ENCODE peak calls at places on chromosomes 5 and 9, in five cellular contexts. One of them, this sample, is unnamed.

GRCh38 chr5:60350794-60351193 is 349.2 kb downstream of the DEPDC1B start:
- DNase-seq in breast epithelium: no peak
- DNase-seq in heart left ventricle: no peak
- DNase-seq in HCT116: no peak
- DNase-seq in adrenal gland: no peak
- DNase-seq in this sample: no peak

GRCh38 chr5:134138416-134139376 is 24.2 kb downstream of the TCF7 start:
- DNase-seq in breast epithelium: peak
- DNase-seq in heart left ventricle: peak
- DNase-seq in HCT116: no peak
- DNase-seq in adrenal gland: peak
- DNase-seq in this sample: no peak

GRCh38 chr5:72205431-72206009 is 98.2 kb downstream of the MAP1B start:
- DNase-seq in breast epithelium: no peak
- DNase-seq in heart left ventricle: no peak
- DNase-seq in HCT116: no peak
- DNase-seq in adrenal gland: no peak
- DNase-seq in this sample: no peak

GRCh38 chr9:108211576-108211975 is 644.2 kb downstream of the ACTL7B start:
- DNase-seq in breast epithelium: no peak
- DNase-seq in heart left ventricle: no peak
- DNase-seq in HCT116: no peak
- DNase-seq in adrenal gland: no peak
- DNase-seq in this sample: no peak

GRCh38 chr9:132638240-132638639 is 31.5 kb downstream of the DDX31 start:
- DNase-seq in breast epithelium: no peak
- DNase-seq in heart left ventricle: no peak
- DNase-seq in HCT116: no peak
- DNase-seq in adrenal gland: no peak
- DNase-seq in this sample: no peak

GRCh38 chr5:53480474-53481353 is at the start of gene FST:
- DNase-seq in breast epithelium: no peak
- DNase-seq in heart left ventricle: peak
- DNase-seq in HCT116: no peak
- DNase-seq in adrenal gland: no peak
- DNase-seq in this sample: peak

GRCh38 chr5:119418782-119419101 is 33.6 kb upstream of the HSD17B4 start:
- DNase-seq in breast epithelium: peak
- DNase-seq in heart left ventricle: no peak
- DNase-seq in HCT116: no peak
- DNase-seq in adrenal gland: no peak
- DNase-seq in this sample: peak

GRCh38 chr9:95133351-95133724 is 184.2 kb downstream of the FANCC start:
- DNase-seq in breast epithelium: no peak
- DNase-seq in heart left ventricle: no peak
- DNase-seq in HCT116: no peak
- DNase-seq in adrenal gland: no peak
- DNase-seq in this sample: no peak

GRCh38 chr9:121811140-121811539 is 159.7 kb downstream of the DAB2IP start:
- DNase-seq in breast epithelium: no peak
- DNase-seq in heart left ventricle: no peak
- DNase-seq in HCT116: no peak
- DNase-seq in adrenal gland: no peak
- DNase-seq in this sample: no peak

GRCh38 chr9:108297025-108297424 is 558.8 kb downstream of the ACTL7B start:
- DNase-seq in breast epithelium: peak
- DNase-seq in heart left ventricle: no peak
- DNase-seq in HCT116: no peak
- DNase-seq in adrenal gland: no peak
- DNase-seq in this sample: no peak

GRCh38 chr5:33079548-33079947 is 361.2 kb upstream of the TARS1 start:
- DNase-seq in breast epithelium: no peak
- DNase-seq in heart left ventricle: no peak
- DNase-seq in HCT116: no peak
- DNase-seq in adrenal gland: no peak
- DNase-seq in this sample: no peak

GRCh38 chr9:99062549-99062948 is 42.4 kb upstream of the TGFBR1 start:
- DNase-seq in breast epithelium: no peak
- DNase-seq in heart left ventricle: no peak
- DNase-seq in HCT116: no peak
- DNase-seq in adrenal gland: no peak
- DNase-seq in this sample: no peak

GRCh38 chr5:139638090-139638735 is 9.9 kb upstream of the CXXC5 start:
- DNase-seq in breast epithelium: no peak
- DNase-seq in heart left ventricle: peak
- DNase-seq in HCT116: no peak
- DNase-seq in adrenal gland: peak
- DNase-seq in this sample: peak

GRCh38 chr9:969310-969692 is 7.2 kb upstream of the DMRT3 start:
- DNase-seq in breast epithelium: no peak
- DNase-seq in heart left ventricle: no peak
- DNase-seq in HCT116: no peak
- DNase-seq in adrenal gland: no peak
- DNase-seq in this sample: no peak

GRCh38 chr5:165502893-165503696 is 1997.7 kb downstream of the MAT2B start:
- DNase-seq in breast epithelium: no peak
- DNase-seq in heart left ventricle: no peak
- DNase-seq in HCT116: no peak
- DNase-seq in adrenal gland: no peak
- DNase-seq in this sample: no peak

GRCh38 chr5:96235008-96235910 is 197.8 kb downstream of the PCSK1 start:
- DNase-seq in breast epithelium: no peak
- DNase-seq in heart left ventricle: no peak
- DNase-seq in HCT116: no peak
- DNase-seq in adrenal gland: no peak
- DNase-seq in this sample: no peak

GRCh38 chr9:120294003-120294402 is 286.0 kb downstream of the CDK5RAP2 start:
- DNase-seq in breast epithelium: no peak
- DNase-seq in heart left ventricle: no peak
- DNase-seq in HCT116: no peak
- DNase-seq in adrenal gland: no peak
- DNase-seq in this sample: no peak

GRCh38 chr9:109962215-109962614 is 182.2 kb downstream of the PALM2AKAP2 start:
- DNase-seq in breast epithelium: no peak
- DNase-seq in heart left ventricle: no peak
- DNase-seq in HCT116: no peak
- DNase-seq in adrenal gland: no peak
- DNase-seq in this sample: no peak

GRCh38 chr9:135229701-135230385 is 142.4 kb downstream of the OLFM1 start:
- DNase-seq in breast epithelium: no peak
- DNase-seq in heart left ventricle: no peak
- DNase-seq in HCT116: no peak
- DNase-seq in adrenal gland: no peak
- DNase-seq in this sample: no peak

GRCh38 chr9:127422133-127422782 is 1.9 kb upstream of the ZNF79 start:
- DNase-seq in breast epithelium: no peak
- DNase-seq in heart left ventricle: no peak
- DNase-seq in HCT116: no peak
- DNase-seq in adrenal gland: no peak
- DNase-seq in this sample: peak

GRCh38 chr5:16867585-16867953 is 68.5 kb downstream of the MYO10 start:
- DNase-seq in breast epithelium: no peak
- DNase-seq in heart left ventricle: no peak
- DNase-seq in HCT116: no peak
- DNase-seq in adrenal gland: no peak
- DNase-seq in this sample: no peak

GRCh38 chr5:14676320-14676719 is 11.8 kb downstream of the OTULIN start:
- DNase-seq in breast epithelium: no peak
- DNase-seq in heart left ventricle: no peak
- DNase-seq in HCT116: no peak
- DNase-seq in adrenal gland: peak
- DNase-seq in this sample: peak

GRCh38 chr5:6525910-6526309 is 77.3 kb downstream of the UBE2QL1 start:
- DNase-seq in breast epithelium: no peak
- DNase-seq in heart left ventricle: no peak
- DNase-seq in HCT116: peak
- DNase-seq in adrenal gland: no peak
- DNase-seq in this sample: peak

GRCh38 chr5:179762079-179762780 is 29.6 kb downstream of the MAML1 start:
- DNase-seq in breast epithelium: no peak
- DNase-seq in heart left ventricle: no peak
- DNase-seq in HCT116: no peak
- DNase-seq in adrenal gland: peak
- DNase-seq in this sample: no peak

GRCh38 chr5:137615171-137615775 is 116.1 kb upstream of the SPOCK1 start:
- DNase-seq in breast epithelium: no peak
- DNase-seq in heart left ventricle: no peak
- DNase-seq in HCT116: no peak
- DNase-seq in adrenal gland: no peak
- DNase-seq in this sample: no peak

GRCh38 chr9:70954126-70954525 is 167.3 kb downstream of the TRPM3 start:
- DNase-seq in breast epithelium: no peak
- DNase-seq in heart left ventricle: no peak
- DNase-seq in HCT116: peak
- DNase-seq in adrenal gland: no peak
- DNase-seq in this sample: no peak

GRCh38 chr5:54243483-54244080 is 66.8 kb downstream of the ARL15 start:
- DNase-seq in breast epithelium: no peak
- DNase-seq in heart left ventricle: peak
- DNase-seq in HCT116: peak
- DNase-seq in adrenal gland: peak
- DNase-seq in this sample: peak

GRCh38 chr9:85260288-85260687 is 481.5 kb downstream of the AGTPBP1 start:
- DNase-seq in breast epithelium: no peak
- DNase-seq in heart left ventricle: no peak
- DNase-seq in HCT116: no peak
- DNase-seq in adrenal gland: no peak
- DNase-seq in this sample: no peak

GRCh38 chr5:149323235-149324205 is 21.8 kb upstream of the GRPEL2 start:
- DNase-seq in breast epithelium: no peak
- DNase-seq in heart left ventricle: no peak
- DNase-seq in HCT116: no peak
- DNase-seq in adrenal gland: no peak
- DNase-seq in this sample: no peak

GRCh38 chr5:129345213-129345925 is 114.7 kb upstream of the ADAMTS19 start:
- DNase-seq in breast epithelium: no peak
- DNase-seq in heart left ventricle: no peak
- DNase-seq in HCT116: no peak
- DNase-seq in adrenal gland: peak
- DNase-seq in this sample: no peak

GRCh38 chr9:1354066-1354465 is 303.9 kb downstream of the DMRT2 start:
- DNase-seq in breast epithelium: no peak
- DNase-seq in heart left ventricle: no peak
- DNase-seq in HCT116: no peak
- DNase-seq in adrenal gland: no peak
- DNase-seq in this sample: no peak

GRCh38 chr5:17216176-17216973 is 1.1 kb upstream of the BASP1 start:
- DNase-seq in breast epithelium: peak
- DNase-seq in heart left ventricle: peak
- DNase-seq in HCT116: peak
- DNase-seq in adrenal gland: peak
- DNase-seq in this sample: peak

GRCh38 chr5:14270212-14270702 is 127.1 kb downstream of the TRIO start:
- DNase-seq in breast epithelium: no peak
- DNase-seq in heart left ventricle: peak
- DNase-seq in HCT116: peak
- DNase-seq in adrenal gland: peak
- DNase-seq in this sample: peak

GRCh38 chr5:172932313-172933017 is 26.8 kb upstream of the RPL26L1 start:
- DNase-seq in breast epithelium: peak
- DNase-seq in heart left ventricle: peak
- DNase-seq in HCT116: peak
- DNase-seq in adrenal gland: peak
- DNase-seq in this sample: peak

DNA sequence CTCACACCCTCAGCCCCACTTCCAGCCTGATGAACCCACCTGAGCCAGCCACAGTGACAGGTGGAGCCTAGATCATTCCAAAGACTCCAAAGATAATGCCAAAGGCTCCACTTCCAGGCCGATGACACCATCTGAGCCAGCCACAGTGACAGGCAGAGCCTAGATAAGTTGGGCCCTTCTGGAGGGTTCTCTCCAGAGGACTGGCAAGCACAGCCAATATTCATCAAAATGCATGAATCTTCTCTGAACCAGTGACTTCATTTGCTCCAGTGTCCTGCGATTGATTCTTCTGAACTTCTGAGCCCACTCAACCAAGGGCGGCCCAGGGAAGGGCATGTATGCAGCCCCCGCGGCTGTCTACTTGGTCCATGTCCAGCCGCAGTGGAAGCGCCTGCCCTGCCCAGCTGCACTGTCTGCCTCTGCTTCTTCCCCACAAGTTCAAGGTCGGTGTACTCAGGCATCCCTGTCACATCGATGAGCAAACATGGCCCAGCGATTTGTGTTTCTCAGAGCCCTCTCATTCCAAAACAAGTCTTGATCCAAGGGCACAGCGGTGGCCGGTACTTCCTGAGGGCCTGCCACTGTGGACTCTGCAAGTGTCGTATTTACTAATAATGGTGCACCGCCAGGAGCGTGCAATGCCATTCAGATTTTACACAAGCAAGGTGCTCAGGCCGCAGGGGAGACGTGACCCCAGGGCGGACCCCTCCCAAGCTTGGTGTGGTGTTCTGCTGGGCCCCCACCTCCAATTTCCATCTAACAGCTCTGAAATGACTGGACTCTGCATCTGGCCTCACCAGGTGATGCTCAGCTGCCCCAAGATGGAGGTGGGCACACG is 107.0 kb downstream of the VAV2 start:
- DNase-seq in breast epithelium: no peak
- DNase-seq in heart left ventricle: no peak
- DNase-seq in HCT116: no peak
- DNase-seq in adrenal gland: peak
- DNase-seq in this sample: no peak
- TF ChIP-seq POLR2A in breast epithelium: no peak
- TF ChIP-seq POLR2A in heart left ventricle: no peak
- TF ChIP-seq POLR2A in HCT116: no peak
- TF ChIP-seq POLR2A in adrenal gland: peak
- TF ChIP-seq POLR2A in this sample: no peak

GRCh38 chr9:76007935-76008334 is 117.5 kb downstream of the PCSK5 start:
- DNase-seq in breast epithelium: no peak
- DNase-seq in heart left ventricle: no peak
- DNase-seq in HCT116: no peak
- DNase-seq in adrenal gland: no peak
- DNase-seq in this sample: no peak
- TF ChIP-seq POLR2A in breast epithelium: no peak
- TF ChIP-seq POLR2A in heart left ventricle: no peak
- TF ChIP-seq POLR2A in HCT116: no peak
- TF ChIP-seq POLR2A in adrenal gland: no peak
- TF ChIP-seq POLR2A in this sample: no peak

DNA sequence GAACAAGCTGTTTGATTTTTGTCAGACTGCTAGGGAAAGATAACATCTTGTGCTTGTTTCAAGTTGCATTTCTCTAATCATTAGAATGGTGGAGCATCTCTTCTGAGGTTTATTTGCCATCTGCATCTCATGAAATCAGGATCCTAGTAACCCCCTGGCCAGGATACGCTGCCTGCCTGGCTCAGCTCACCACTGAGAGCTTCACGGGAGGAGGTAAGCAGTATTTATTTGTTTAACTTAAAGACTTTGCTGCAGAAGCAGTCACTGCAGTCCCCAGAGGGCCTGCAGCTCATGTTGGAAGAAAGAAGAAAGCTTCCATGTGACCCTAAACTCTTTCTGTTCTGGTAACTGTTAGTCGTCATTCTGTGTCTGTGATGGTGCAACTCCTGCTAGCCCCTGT is 83.3 kb upstream of the CXCL14 start:
- DNase-seq in breast epithelium: no peak
- DNase-seq in heart left ventricle: no peak
- DNase-seq in HCT116: no peak
- DNase-seq in adrenal gland: no peak
- DNase-seq in this sample: no peak
- TF ChIP-seq POLR2A in breast epithelium: no peak
- TF ChIP-seq POLR2A in heart left ventricle: no peak
- TF ChIP-seq POLR2A in HCT116: no peak
- TF ChIP-seq POLR2A in adrenal gland: no peak
- TF ChIP-seq POLR2A in this sample: no peak

GRCh38 chr5:160479220-160479619 is 57.6 kb downstream of the PTTG1 start:
- DNase-seq in breast epithelium: no peak
- DNase-seq in heart left ventricle: no peak
- DNase-seq in HCT116: no peak
- DNase-seq in adrenal gland: no peak
- DNase-seq in this sample: no peak
- TF ChIP-seq POLR2A in breast epithelium: no peak
- TF ChIP-seq POLR2A in heart left ventricle: no peak
- TF ChIP-seq POLR2A in HCT116: no peak
- TF ChIP-seq POLR2A in adrenal gland: no peak
- TF ChIP-seq POLR2A in this sample: no peak